ENCODE peak calls at places on chromosomes 3 and 15, in seven cellular contexts. V is adrenal gland; G is neural progenitor cell; L is Panc1; C is endodermal cell; W is GM23338; P is naive thymus-derived CD4-positive, alpha-beta T cell. K is an unnamed sample.
A peak's percentile ranks its signal among the peaks of the same experiment; 100 is the strongest.

GRCh38 chr3:157101470-157101869 is 58.5 kb downstream of the CCNL1 start:
- DNase-seq in V (no peak), G (no peak), L (no peak), C (no peak), W (no peak), P (no peak), K (no peak)

GRCh38 chr15:77507151-77507847 is 86.6 kb downstream of the HMG20A start:
- DNase-seq in V (peak; percentile 74), G (no peak), L (no peak), C (no peak), W (no peak), P (no peak), K (peak; percentile 62)

GRCh38 chr3:58013973-58014649 is 5.9 kb downstream of the FLNB start:
- DNase-seq in V (no peak), G (no peak), L (no peak), C (peak; percentile 81), W (no peak), P (no peak), K (peak; percentile 84)

GRCh38 chr15:64693134-64693533 is 82.3 kb downstream of the RBPMS2 start:
- DNase-seq in V (peak; percentile 51), G (no peak), L (no peak), C (no peak), W (no peak), P (no peak), K (no peak)

GRCh38 chr15:31563421-31563820 is 236.8 kb downstream of the KLF13 start:
- DNase-seq in V (no peak), G (no peak), L (no peak), C (no peak), W (no peak), P (no peak), K (peak; percentile 20)

GRCh38 chr3:187954486-187955075 is 199.4 kb upstream of the LPP start:
- DNase-seq in V (no peak), G (no peak), L (no peak), C (no peak), W (no peak), P (no peak), K (peak; percentile 42)

GRCh38 chr3:9970020-9970652 is 16.5 kb downstream of the EMC3 start:
- DNase-seq in V (no peak), G (no peak), L (no peak), C (no peak), W (no peak), P (no peak), K (no peak)

GRCh38 chr3:64104691-64105101 is 81.4 kb upstream of the PSMD6 start:
- DNase-seq in V (no peak), G (no peak), L (no peak), C (no peak), W (no peak), P (no peak), K (no peak)

GRCh38 chr3:195877136-195877715 is 31.1 kb downstream of the TNK2 start:
- DNase-seq in V (no peak), G (no peak), L (no peak), C (no peak), W (no peak), P (no peak), K (no peak)

GRCh38 chr15:45454825-45455224 is 67.7 kb downstream of the SLC30A4 start:
- DNase-seq in V (peak; percentile 64), G (no peak), L (no peak), C (no peak), W (no peak), P (peak; percentile 64), K (peak; percentile 56)

GRCh38 chr3:188421151-188421821 is 267.3 kb downstream of the LPP start:
- DNase-seq in V (no peak), G (no peak), L (no peak), C (no peak), W (no peak), P (no peak), K (no peak)

GRCh38 chr3:124772081-124772831 is 42.0 kb downstream of the UMPS start:
- DNase-seq in V (peak; percentile 78), G (no peak), L (no peak), C (no peak), W (no peak), P (no peak), K (no peak)

GRCh38 chr3:113141543-113141942 is 69.8 kb upstream of the BOC start:
- DNase-seq in V (no peak), G (no peak), L (no peak), C (no peak), W (no peak), P (no peak), K (no peak)

GRCh38 chr3:11465744-11466611 is 177.7 kb downstream of the VGLL4 start:
- DNase-seq in V (peak; percentile 69), G (no peak), L (no peak), C (no peak), W (no peak), P (no peak), K (no peak)

GRCh38 chr3:9352917-9353823 is 9.7 kb upstream of the THUMPD3 start:
- DNase-seq in V (peak; percentile 85), G (peak; percentile 75), L (peak; percentile 56), C (peak; percentile 90), W (peak; percentile 80), P (peak; percentile 57), K (peak; percentile 89)

GRCh38 chr15:68210409-68210756 is 5.3 kb upstream of the CALML4 start:
- DNase-seq in V (no peak), G (no peak), L (no peak), C (no peak), W (no peak), P (no peak), K (no peak)
- H3K4me1 ChIP-seq in V (peaks cover 5% of the 10 kb centered on the region), G (peaks cover 20% of the 10 kb centered on the region), L (peaks cover 5% of the 10 kb centered on the region), C (peaks cover 7% of the 10 kb centered on the region), W (peaks cover 23% of the 10 kb centered on the region), P (peaks cover 21% of the 10 kb centered on the region), K (no peaks in the 10 kb centered on the region)

DNA sequence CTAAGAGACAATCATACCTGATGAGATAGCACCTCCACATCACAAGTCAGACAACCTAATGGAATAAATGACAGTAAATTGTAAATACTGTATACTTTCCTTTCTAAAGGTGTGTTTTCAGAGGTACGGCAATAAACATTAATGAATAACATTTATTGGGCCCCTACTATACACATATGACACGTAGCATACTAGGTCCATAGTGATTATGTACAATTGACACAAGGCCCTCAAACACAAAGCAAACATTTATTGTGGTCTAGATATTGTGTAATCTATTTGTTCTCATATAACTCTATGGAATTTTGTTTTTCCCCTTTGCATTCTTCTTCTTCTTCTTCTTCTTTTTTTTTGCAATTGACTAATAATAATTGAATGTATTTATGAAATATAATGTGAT is 429.8 kb downstream of the FOXP1 start:
- DNase-seq in V (no peak), G (no peak), L (no peak), C (no peak), W (no peak), P (no peak), K (peak; percentile 91)
- H3K4me3 ChIP-seq in V (no peak overlapping the region), G (no peak overlapping the region), L (no peak overlapping the region), C (no peak overlapping the region), W (no peak overlapping the region), P (no peak overlapping the region), K (no peak overlapping the region)

DNA sequence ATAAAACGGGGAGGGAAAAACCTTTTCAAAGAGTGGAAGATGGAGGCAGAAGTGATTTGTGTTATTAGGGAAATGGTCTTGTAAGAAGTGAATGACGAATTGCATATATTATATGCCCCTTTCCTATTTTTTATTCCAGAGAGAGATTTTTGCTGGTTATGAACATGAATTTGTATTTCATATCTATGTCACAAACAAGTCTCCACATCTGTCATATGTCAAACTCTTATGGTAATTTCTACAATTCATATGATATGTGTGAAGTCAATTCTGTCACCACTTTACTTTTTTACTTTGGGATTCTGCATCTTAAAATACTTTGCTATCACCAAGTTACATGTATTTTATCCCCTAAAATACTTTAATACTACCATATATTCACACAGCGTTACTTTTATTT is 594.2 kb upstream of the ARPP21 start:
- DNase-seq in V (no peak), G (no peak), L (no peak), C (no peak), W (no peak), P (no peak), K (no peak)
- H3K27ac ChIP-seq in V (no peak overlapping the region), G (no peak overlapping the region), L (no peak overlapping the region), C (no peak overlapping the region), W (no peak overlapping the region), P (no peak overlapping the region), K (no peak overlapping the region)

DNA sequence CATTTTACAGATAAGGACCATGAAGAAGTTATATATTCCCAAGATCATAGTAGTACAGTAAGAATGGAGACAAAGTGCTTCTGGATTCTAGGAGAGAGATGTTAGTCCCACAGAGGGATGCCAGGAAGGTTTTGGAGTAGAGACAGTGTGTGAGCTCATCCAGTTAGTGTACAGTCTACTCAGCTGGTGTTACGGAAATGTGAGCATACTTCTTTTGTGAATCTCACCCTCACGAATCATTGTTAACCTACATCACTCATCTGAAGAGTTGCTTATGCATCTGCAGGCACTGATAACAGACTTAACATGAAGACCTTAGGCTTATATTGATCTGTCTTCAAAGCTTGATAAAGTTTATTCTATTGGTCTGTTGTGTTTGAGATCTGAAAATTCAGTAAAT is 106.6 kb upstream of the PTPRG start:
- DNase-seq in V (no peak), G (no peak), L (no peak), C (no peak), W (no peak), P (no peak), K (no peak)
- H3K4me1 ChIP-seq in V (no peaks in the 10 kb centered on the region), G (peaks cover 18% of the 10 kb centered on the region), L (no peaks in the 10 kb centered on the region), C (no peaks in the 10 kb centered on the region), W (no peaks in the 10 kb centered on the region), P (no peaks in the 10 kb centered on the region), K (no peaks in the 10 kb centered on the region)

GRCh38 chr15:92621972-92622533 is 33.5 kb downstream of the FAM174B start:
- DNase-seq in V (no peak), G (no peak), L (no peak), C (no peak), W (no peak), P (no peak), K (no peak)

GRCh38 chr15:92618121-92618520 is 37.5 kb downstream of the FAM174B start:
- DNase-seq in V (no peak), G (no peak), L (no peak), C (peak; percentile 49), W (no peak), P (no peak), K (no peak)

GRCh38 chr15:92617197-92618037 is 38.2 kb downstream of the FAM174B start:
- DNase-seq in V (peak; percentile 8), G (peak; percentile 31), L (no peak), C (peak; percentile 59), W (no peak), P (no peak), K (peak; percentile 92)

GRCh38 chr15:92616621-92617179 is 38.9 kb downstream of the FAM174B start:
- DNase-seq in V (no peak), G (no peak), L (no peak), C (peak; percentile 51), W (no peak), P (no peak), K (peak; percentile 20)

GRCh38 chr15:92619380-92620101 is 36.0 kb downstream of the FAM174B start:
- DNase-seq in V (no peak), G (no peak), L (no peak), C (no peak), W (no peak), P (no peak), K (no peak)
- H3K4me3 ChIP-seq in V (no peak overlapping the region), G (no peak overlapping the region), L (no peak overlapping the region), C (no peak overlapping the region), W (no peak overlapping the region), P (no peak overlapping the region), K (no peak overlapping the region)

K was measured in small intestine.